ENCODE peak calls at places on chromosomes 13 and 19, in ten cellular contexts. One of them, this sample, is unnamed.

GRCh38 chr19:2819540-2820111 is at the start of gene ZNF554:
- DNase-seq in pancreas: peak; percentile 97
- DNase-seq in kidney epithelial cell: peak; percentile 84
- DNase-seq in ovary: peak; percentile 97
- DNase-seq in psoas muscle: peak; percentile 97
- DNase-seq in activated CD4-positive, alpha-beta T cell treated with anti-CD3 and anti-CD28 coated beads, Interleukin-2, amount 50 U/mL, for 4 hours: peak; percentile 97
- DNase-seq in NCI-H2171: peak; percentile 91
- DNase-seq in neural crest cell: peak; percentile 100
- DNase-seq in immature natural killer cell: peak; percentile 97
- DNase-seq in lower leg skin: peak; percentile 95
- DNase-seq in this sample: peak; percentile 93

GRCh38 chr13:112446867-112447266 is 70.7 kb downstream of the SPACA7 start:
- DNase-seq in pancreas: no peak
- DNase-seq in kidney epithelial cell: no peak
- DNase-seq in ovary: no peak
- DNase-seq in psoas muscle: no peak
- DNase-seq in activated CD4-positive, alpha-beta T cell treated with anti-CD3 and anti-CD28 coated beads, Interleukin-2, amount 50 U/mL, for 4 hours: no peak
- DNase-seq in NCI-H2171: no peak
- DNase-seq in neural crest cell: no peak
- DNase-seq in immature natural killer cell: no peak
- DNase-seq in lower leg skin: no peak
- DNase-seq in this sample: no peak

GRCh38 chr13:110531671-110532083 is 29.8 kb downstream of the RAB20 start:
- DNase-seq in pancreas: no peak
- DNase-seq in kidney epithelial cell: no peak
- DNase-seq in ovary: no peak
- DNase-seq in psoas muscle: no peak
- DNase-seq in activated CD4-positive, alpha-beta T cell treated with anti-CD3 and anti-CD28 coated beads, Interleukin-2, amount 50 U/mL, for 4 hours: no peak
- DNase-seq in NCI-H2171: no peak
- DNase-seq in neural crest cell: no peak
- DNase-seq in immature natural killer cell: no peak
- DNase-seq in lower leg skin: no peak
- DNase-seq in this sample: no peak

GRCh38 chr13:44211753-44212152 is 161.9 kb upstream of the SERP2 start:
- DNase-seq in pancreas: no peak
- DNase-seq in kidney epithelial cell: no peak
- DNase-seq in ovary: no peak
- DNase-seq in psoas muscle: no peak
- DNase-seq in activated CD4-positive, alpha-beta T cell treated with anti-CD3 and anti-CD28 coated beads, Interleukin-2, amount 50 U/mL, for 4 hours: no peak
- DNase-seq in NCI-H2171: no peak
- DNase-seq in neural crest cell: no peak
- DNase-seq in immature natural killer cell: no peak
- DNase-seq in lower leg skin: no peak
- DNase-seq in this sample: no peak

GRCh38 chr13:80055804-80056203 is 285.1 kb downstream of the SPRY2 start:
- DNase-seq in pancreas: no peak
- DNase-seq in kidney epithelial cell: no peak
- DNase-seq in ovary: no peak
- DNase-seq in psoas muscle: no peak
- DNase-seq in activated CD4-positive, alpha-beta T cell treated with anti-CD3 and anti-CD28 coated beads, Interleukin-2, amount 50 U/mL, for 4 hours: no peak
- DNase-seq in NCI-H2171: no peak
- DNase-seq in neural crest cell: no peak
- DNase-seq in immature natural killer cell: no peak
- DNase-seq in lower leg skin: no peak
- DNase-seq in this sample: no peak

GRCh38 chr13:48161530-48162179 is 66.8 kb upstream of the MED4 start:
- DNase-seq in pancreas: no peak
- DNase-seq in kidney epithelial cell: no peak
- DNase-seq in ovary: no peak
- DNase-seq in psoas muscle: peak; percentile 29
- DNase-seq in activated CD4-positive, alpha-beta T cell treated with anti-CD3 and anti-CD28 coated beads, Interleukin-2, amount 50 U/mL, for 4 hours: no peak
- DNase-seq in NCI-H2171: no peak
- DNase-seq in neural crest cell: no peak
- DNase-seq in immature natural killer cell: no peak
- DNase-seq in lower leg skin: peak; percentile 64
- DNase-seq in this sample: no peak

GRCh38 chr13:75704194-75704941 is 68.2 kb downstream of the LMO7 start:
- DNase-seq in pancreas: no peak
- DNase-seq in kidney epithelial cell: no peak
- DNase-seq in ovary: no peak
- DNase-seq in psoas muscle: no peak
- DNase-seq in activated CD4-positive, alpha-beta T cell treated with anti-CD3 and anti-CD28 coated beads, Interleukin-2, amount 50 U/mL, for 4 hours: no peak
- DNase-seq in NCI-H2171: no peak
- DNase-seq in neural crest cell: no peak
- DNase-seq in immature natural killer cell: no peak
- DNase-seq in lower leg skin: no peak
- DNase-seq in this sample: no peak

GRCh38 chr13:113671066-113672001 is 4.3 kb downstream of the GRK1 start:
- DNase-seq in pancreas: peak; percentile 7
- DNase-seq in kidney epithelial cell: no peak
- DNase-seq in ovary: peak; percentile 7
- DNase-seq in psoas muscle: no peak
- DNase-seq in activated CD4-positive, alpha-beta T cell treated with anti-CD3 and anti-CD28 coated beads, Interleukin-2, amount 50 U/mL, for 4 hours: no peak
- DNase-seq in NCI-H2171: no peak
- DNase-seq in neural crest cell: no peak
- DNase-seq in immature natural killer cell: no peak
- DNase-seq in lower leg skin: no peak
- DNase-seq in this sample: no peak

GRCh38 chr13:73406454-73406853 is 347.6 kb downstream of the KLF5 start:
- DNase-seq in pancreas: no peak
- DNase-seq in kidney epithelial cell: no peak
- DNase-seq in ovary: no peak
- DNase-seq in psoas muscle: no peak
- DNase-seq in activated CD4-positive, alpha-beta T cell treated with anti-CD3 and anti-CD28 coated beads, Interleukin-2, amount 50 U/mL, for 4 hours: no peak
- DNase-seq in NCI-H2171: no peak
- DNase-seq in neural crest cell: no peak
- DNase-seq in immature natural killer cell: no peak
- DNase-seq in lower leg skin: no peak
- DNase-seq in this sample: no peak

GRCh38 chr19:29927944-29928669 is 13.9 kb upstream of the URI1 start:
- DNase-seq in pancreas: no peak
- DNase-seq in kidney epithelial cell: no peak
- DNase-seq in ovary: no peak
- DNase-seq in psoas muscle: no peak
- DNase-seq in activated CD4-positive, alpha-beta T cell treated with anti-CD3 and anti-CD28 coated beads, Interleukin-2, amount 50 U/mL, for 4 hours: no peak
- DNase-seq in NCI-H2171: no peak
- DNase-seq in neural crest cell: peak; percentile 31
- DNase-seq in immature natural killer cell: no peak
- DNase-seq in lower leg skin: no peak
- DNase-seq in this sample: no peak

GRCh38 chr19:35005256-35005977 is 5.3 kb downstream of the GRAMD1A start:
- DNase-seq in pancreas: no peak
- DNase-seq in kidney epithelial cell: no peak
- DNase-seq in ovary: no peak
- DNase-seq in psoas muscle: no peak
- DNase-seq in activated CD4-positive, alpha-beta T cell treated with anti-CD3 and anti-CD28 coated beads, Interleukin-2, amount 50 U/mL, for 4 hours: no peak
- DNase-seq in NCI-H2171: no peak
- DNase-seq in neural crest cell: no peak
- DNase-seq in immature natural killer cell: no peak
- DNase-seq in lower leg skin: no peak
- DNase-seq in this sample: no peak

GRCh38 chr19:32837531-32837930 is 32.0 kb downstream of the SLC7A9 start:
- DNase-seq in pancreas: no peak
- DNase-seq in kidney epithelial cell: no peak
- DNase-seq in ovary: no peak
- DNase-seq in psoas muscle: no peak
- DNase-seq in activated CD4-positive, alpha-beta T cell treated with anti-CD3 and anti-CD28 coated beads, Interleukin-2, amount 50 U/mL, for 4 hours: no peak
- DNase-seq in NCI-H2171: no peak
- DNase-seq in neural crest cell: no peak
- DNase-seq in immature natural killer cell: no peak
- DNase-seq in lower leg skin: no peak
- DNase-seq in this sample: no peak

GRCh38 chr13:111948281-111948680 is 118.7 kb upstream of the SOX1 start:
- DNase-seq in pancreas: no peak
- DNase-seq in kidney epithelial cell: no peak
- DNase-seq in ovary: no peak
- DNase-seq in psoas muscle: no peak
- DNase-seq in activated CD4-positive, alpha-beta T cell treated with anti-CD3 and anti-CD28 coated beads, Interleukin-2, amount 50 U/mL, for 4 hours: no peak
- DNase-seq in NCI-H2171: no peak
- DNase-seq in neural crest cell: no peak
- DNase-seq in immature natural killer cell: no peak
- DNase-seq in lower leg skin: no peak
- DNase-seq in this sample: no peak

GRCh38 chr13:51122868-51123267 is 11.8 kb upstream of the C13orf42 start:
- DNase-seq in pancreas: no peak
- DNase-seq in kidney epithelial cell: peak; percentile 31
- DNase-seq in ovary: no peak
- DNase-seq in psoas muscle: no peak
- DNase-seq in activated CD4-positive, alpha-beta T cell treated with anti-CD3 and anti-CD28 coated beads, Interleukin-2, amount 50 U/mL, for 4 hours: no peak
- DNase-seq in NCI-H2171: no peak
- DNase-seq in neural crest cell: no peak
- DNase-seq in immature natural killer cell: no peak
- DNase-seq in lower leg skin: no peak
- DNase-seq in this sample: peak; percentile 28

GRCh38 chr13:22451345-22451744 is 729.4 kb upstream of the SGCG start:
- DNase-seq in pancreas: peak; percentile 11
- DNase-seq in kidney epithelial cell: no peak
- DNase-seq in ovary: no peak
- DNase-seq in psoas muscle: no peak
- DNase-seq in activated CD4-positive, alpha-beta T cell treated with anti-CD3 and anti-CD28 coated beads, Interleukin-2, amount 50 U/mL, for 4 hours: no peak
- DNase-seq in NCI-H2171: no peak
- DNase-seq in neural crest cell: peak; percentile 50
- DNase-seq in immature natural killer cell: no peak
- DNase-seq in lower leg skin: no peak
- DNase-seq in this sample: no peak

GRCh38 chr13:40668335-40668734 is 1.9 kb upstream of the FOXO1 start:
- DNase-seq in pancreas: no peak
- DNase-seq in kidney epithelial cell: no peak
- DNase-seq in ovary: peak; percentile 44
- DNase-seq in psoas muscle: peak; percentile 48
- DNase-seq in activated CD4-positive, alpha-beta T cell treated with anti-CD3 and anti-CD28 coated beads, Interleukin-2, amount 50 U/mL, for 4 hours: no peak
- DNase-seq in NCI-H2171: no peak
- DNase-seq in neural crest cell: no peak
- DNase-seq in immature natural killer cell: peak; percentile 62
- DNase-seq in lower leg skin: peak; percentile 78
- DNase-seq in this sample: peak; percentile 49

GRCh38 chr13:99378985-99379734 is 72.0 kb upstream of the GPR183 start:
- DNase-seq in pancreas: no peak
- DNase-seq in kidney epithelial cell: no peak
- DNase-seq in ovary: no peak
- DNase-seq in psoas muscle: no peak
- DNase-seq in activated CD4-positive, alpha-beta T cell treated with anti-CD3 and anti-CD28 coated beads, Interleukin-2, amount 50 U/mL, for 4 hours: no peak
- DNase-seq in NCI-H2171: no peak
- DNase-seq in neural crest cell: no peak
- DNase-seq in immature natural killer cell: no peak
- DNase-seq in lower leg skin: peak; percentile 4
- DNase-seq in this sample: no peak

GRCh38 chr13:30843548-30843947 is 62.5 kb upstream of the MEDAG start:
- DNase-seq in pancreas: no peak
- DNase-seq in kidney epithelial cell: no peak
- DNase-seq in ovary: no peak
- DNase-seq in psoas muscle: no peak
- DNase-seq in activated CD4-positive, alpha-beta T cell treated with anti-CD3 and anti-CD28 coated beads, Interleukin-2, amount 50 U/mL, for 4 hours: no peak
- DNase-seq in NCI-H2171: no peak
- DNase-seq in neural crest cell: no peak
- DNase-seq in immature natural killer cell: no peak
- DNase-seq in lower leg skin: no peak
- DNase-seq in this sample: no peak

GRCh38 chr19:56896041-56896440 is 55.5 kb upstream of the PEG3 start:
- DNase-seq in pancreas: no peak
- DNase-seq in kidney epithelial cell: no peak
- DNase-seq in ovary: no peak
- DNase-seq in psoas muscle: no peak
- DNase-seq in activated CD4-positive, alpha-beta T cell treated with anti-CD3 and anti-CD28 coated beads, Interleukin-2, amount 50 U/mL, for 4 hours: no peak
- DNase-seq in NCI-H2171: no peak
- DNase-seq in neural crest cell: no peak
- DNase-seq in immature natural killer cell: no peak
- DNase-seq in lower leg skin: no peak
- DNase-seq in this sample: no peak

GRCh38 chr13:29799041-29799440 is 51.4 kb downstream of the UBL3 start:
- DNase-seq in pancreas: no peak
- DNase-seq in kidney epithelial cell: no peak
- DNase-seq in ovary: no peak
- DNase-seq in psoas muscle: no peak
- DNase-seq in activated CD4-positive, alpha-beta T cell treated with anti-CD3 and anti-CD28 coated beads, Interleukin-2, amount 50 U/mL, for 4 hours: no peak
- DNase-seq in NCI-H2171: no peak
- DNase-seq in neural crest cell: no peak
- DNase-seq in immature natural killer cell: no peak
- DNase-seq in lower leg skin: no peak
- DNase-seq in this sample: no peak

GRCh38 chr13:30804474-30804873 is 69.1 kb downstream of the ALOX5AP start:
- DNase-seq in pancreas: no peak
- DNase-seq in kidney epithelial cell: no peak
- DNase-seq in ovary: no peak
- DNase-seq in psoas muscle: no peak
- DNase-seq in activated CD4-positive, alpha-beta T cell treated with anti-CD3 and anti-CD28 coated beads, Interleukin-2, amount 50 U/mL, for 4 hours: no peak
- DNase-seq in NCI-H2171: no peak
- DNase-seq in neural crest cell: no peak
- DNase-seq in immature natural killer cell: no peak
- DNase-seq in lower leg skin: no peak
- DNase-seq in this sample: peak; percentile 77

GRCh38 chr19:8005534-8006256 is at the start of gene ELAVL1:
- DNase-seq in pancreas: peak; percentile 91
- DNase-seq in kidney epithelial cell: peak; percentile 44
- DNase-seq in ovary: peak; percentile 84
- DNase-seq in psoas muscle: peak; percentile 92
- DNase-seq in activated CD4-positive, alpha-beta T cell treated with anti-CD3 and anti-CD28 coated beads, Interleukin-2, amount 50 U/mL, for 4 hours: peak; percentile 78
- DNase-seq in NCI-H2171: peak; percentile 91
- DNase-seq in neural crest cell: peak; percentile 88
- DNase-seq in immature natural killer cell: peak; percentile 92
- DNase-seq in lower leg skin: peak; percentile 74
- DNase-seq in this sample: peak; percentile 79

GRCh38 chr13:80604094-80604493 is 263.2 kb upstream of the SPRY2 start:
- DNase-seq in pancreas: no peak
- DNase-seq in kidney epithelial cell: no peak
- DNase-seq in ovary: no peak
- DNase-seq in psoas muscle: peak; percentile 13
- DNase-seq in activated CD4-positive, alpha-beta T cell treated with anti-CD3 and anti-CD28 coated beads, Interleukin-2, amount 50 U/mL, for 4 hours: no peak
- DNase-seq in NCI-H2171: no peak
- DNase-seq in neural crest cell: no peak
- DNase-seq in immature natural killer cell: no peak
- DNase-seq in lower leg skin: peak; percentile 21
- DNase-seq in this sample: no peak

GRCh38 chr19:6062274-6062673 is 48.0 kb downstream of the RFX2 start:
- DNase-seq in pancreas: no peak
- DNase-seq in kidney epithelial cell: no peak
- DNase-seq in ovary: no peak
- DNase-seq in psoas muscle: peak; percentile 50
- DNase-seq in activated CD4-positive, alpha-beta T cell treated with anti-CD3 and anti-CD28 coated beads, Interleukin-2, amount 50 U/mL, for 4 hours: peak; percentile 21
- DNase-seq in NCI-H2171: no peak
- DNase-seq in neural crest cell: no peak
- DNase-seq in immature natural killer cell: peak; percentile 13
- DNase-seq in lower leg skin: peak; percentile 65
- DNase-seq in this sample: no peak

GRCh38 chr19:5183616-5184015 is 157.0 kb downstream of the PTPRS start:
- DNase-seq in pancreas: no peak
- DNase-seq in kidney epithelial cell: no peak
- DNase-seq in ovary: no peak
- DNase-seq in psoas muscle: no peak
- DNase-seq in activated CD4-positive, alpha-beta T cell treated with anti-CD3 and anti-CD28 coated beads, Interleukin-2, amount 50 U/mL, for 4 hours: no peak
- DNase-seq in NCI-H2171: no peak
- DNase-seq in neural crest cell: no peak
- DNase-seq in immature natural killer cell: no peak
- DNase-seq in lower leg skin: no peak
- DNase-seq in this sample: no peak

GRCh38 chr19:53655042-53655665 is 23.4 kb downstream of the DPRX start:
- DNase-seq in pancreas: no peak
- DNase-seq in kidney epithelial cell: no peak
- DNase-seq in ovary: no peak
- DNase-seq in psoas muscle: no peak
- DNase-seq in activated CD4-positive, alpha-beta T cell treated with anti-CD3 and anti-CD28 coated beads, Interleukin-2, amount 50 U/mL, for 4 hours: no peak
- DNase-seq in NCI-H2171: no peak
- DNase-seq in neural crest cell: no peak
- DNase-seq in immature natural killer cell: no peak
- DNase-seq in lower leg skin: no peak
- DNase-seq in this sample: no peak

GRCh38 chr19:55255618-55256423 is 3.0 kb downstream of the PPP6R1 start:
- DNase-seq in pancreas: no peak
- DNase-seq in kidney epithelial cell: no peak
- DNase-seq in ovary: no peak
- DNase-seq in psoas muscle: no peak
- DNase-seq in activated CD4-positive, alpha-beta T cell treated with anti-CD3 and anti-CD28 coated beads, Interleukin-2, amount 50 U/mL, for 4 hours: peak; percentile 38
- DNase-seq in NCI-H2171: no peak
- DNase-seq in neural crest cell: no peak
- DNase-seq in immature natural killer cell: peak; percentile 34
- DNase-seq in lower leg skin: no peak
- DNase-seq in this sample: no peak

GRCh38 chr19:5899728-5900526 is 3.7 kb downstream of the NDUFA11 start:
- DNase-seq in pancreas: peak; percentile 19
- DNase-seq in kidney epithelial cell: no peak
- DNase-seq in ovary: no peak
- DNase-seq in psoas muscle: no peak
- DNase-seq in activated CD4-positive, alpha-beta T cell treated with anti-CD3 and anti-CD28 coated beads, Interleukin-2, amount 50 U/mL, for 4 hours: no peak
- DNase-seq in NCI-H2171: no peak
- DNase-seq in neural crest cell: no peak
- DNase-seq in immature natural killer cell: no peak
- DNase-seq in lower leg skin: no peak
- DNase-seq in this sample: no peak

This sample was measured in HT-29.